ENCODE peak calls at places on chromosomes 6 and 20, in four cellular contexts. T is HCT116, B is WTC11, I is K562. N is an unnamed sample.

GRCh38 chr6:37242429-37243052 is 15.0 kb upstream of the TBC1D22B start:
- DNase-seq in T (peak), B (no peak), I (peak), N (peak)

GRCh38 chr20:11429168-11429567 is 488.5 kb upstream of the BTBD3 start:
- DNase-seq in T (no peak), B (no peak), I (no peak), N (no peak)

GRCh38 chr6:9896806-9897205 is 518.1 kb downstream of the TFAP2A start:
- DNase-seq in T (no peak), B (no peak), I (no peak), N (no peak)

GRCh38 chr6:7219310-7219709 is 93.7 kb downstream of the SSR1 start:
- DNase-seq in T (no peak), B (no peak), I (peak), N (no peak)

GRCh38 chr20:23606652-23607049 is 934 bp upstream of the CST9 start:
- DNase-seq in T (peak), B (peak), I (peak), N (peak)

GRCh38 chr6:138774370-138774769 is 801 bp downstream of the CCDC28A start:
- DNase-seq in T (no peak), B (no peak), I (no peak), N (no peak)

GRCh38 chr6:99241905-99242534 is 107.5 kb downstream of the FAXC start:
- DNase-seq in T (peak), B (peak), I (peak), N (peak)

GRCh38 chr20:47330933-47331708 is 25.4 kb downstream of the ZMYND8 start:
- DNase-seq in T (peak), B (no peak), I (peak), N (no peak)

GRCh38 chr20:59094576-59094975 is 52.0 kb upstream of the PRELID3B start:
- DNase-seq in T (no peak), B (peak), I (no peak), N (no peak)

GRCh38 chr20:36467076-36467999 is 74.0 kb upstream of the MYL9 start:
- DNase-seq in T (no peak), B (no peak), I (peak), N (no peak)

GRCh38 chr20:34637245-34638185 is 39.4 kb downstream of the PIGU start:
- DNase-seq in T (no peak), B (no peak), I (no peak), N (no peak)

GRCh38 chr20:24718696-24719095 is 230.4 kb upstream of the CST7 start:
- DNase-seq in T (no peak), B (no peak), I (no peak), N (no peak)

GRCh38 chr6:52877786-52878185 is 31.7 kb downstream of the GSTA3 start:
- DNase-seq in T (no peak), B (no peak), I (no peak), N (no peak)

GRCh38 chr6:142861711-142862110 is 83.3 kb downstream of the HIVEP2 start:
- DNase-seq in T (no peak), B (no peak), I (no peak), N (no peak)

GRCh38 chr20:35539756-35540212 is 2.1 kb upstream of the ERGIC3 start:
- DNase-seq in T (no peak), B (peak), I (peak), N (peak)

GRCh38 chr6:71886184-71887005 is at the start of gene RIMS1:
- DNase-seq in T (no peak), B (peak), I (no peak), N (peak)

GRCh38 chr20:29741594-29741893 is 1515.9 kb upstream of the DEFB115 start:
- DNase-seq in T (no peak), B (no peak), I (no peak), N (no peak)

GRCh38 chr20:17469631-17470030 is 61.5 kb downstream of the BFSP1 start:
- DNase-seq in T (no peak), B (no peak), I (no peak), N (no peak)

GRCh38 chr20:24388828-24389325 is 80.6 kb upstream of the SYNDIG1 start:
- DNase-seq in T (no peak), B (no peak), I (no peak), N (no peak)

GRCh38 chr6:57198926-57199636 is 23.0 kb downstream of the RAB23 start:
- DNase-seq in T (no peak), B (peak), I (no peak), N (no peak)

GRCh38 chr20:33474097-33474846 is 15.6 kb upstream of the CBFA2T2 start:
- DNase-seq in T (no peak), B (no peak), I (no peak), N (no peak)

GRCh38 chr6:43916924-43917877 is 147.2 kb downstream of the VEGFA start:
- DNase-seq in T (no peak), B (no peak), I (no peak), N (no peak)

GRCh38 chr20:32753731-32754130 is 8.5 kb upstream of the DNMT3B start:
- DNase-seq in T (no peak), B (no peak), I (no peak), N (no peak)

GRCh38 chr20:59493926-59494325 is 110.4 kb upstream of the PHACTR3 start:
- DNase-seq in T (no peak), B (no peak), I (no peak), N (no peak)

GRCh38 chr6:20827798-20828197 is 293.5 kb downstream of the CDKAL1 start:
- DNase-seq in T (no peak), B (no peak), I (no peak), N (no peak)

GRCh38 chr6:139514819-139515218 is 140.4 kb upstream of the CITED2 start:
- DNase-seq in T (no peak), B (no peak), I (no peak), N (no peak)

DNA sequence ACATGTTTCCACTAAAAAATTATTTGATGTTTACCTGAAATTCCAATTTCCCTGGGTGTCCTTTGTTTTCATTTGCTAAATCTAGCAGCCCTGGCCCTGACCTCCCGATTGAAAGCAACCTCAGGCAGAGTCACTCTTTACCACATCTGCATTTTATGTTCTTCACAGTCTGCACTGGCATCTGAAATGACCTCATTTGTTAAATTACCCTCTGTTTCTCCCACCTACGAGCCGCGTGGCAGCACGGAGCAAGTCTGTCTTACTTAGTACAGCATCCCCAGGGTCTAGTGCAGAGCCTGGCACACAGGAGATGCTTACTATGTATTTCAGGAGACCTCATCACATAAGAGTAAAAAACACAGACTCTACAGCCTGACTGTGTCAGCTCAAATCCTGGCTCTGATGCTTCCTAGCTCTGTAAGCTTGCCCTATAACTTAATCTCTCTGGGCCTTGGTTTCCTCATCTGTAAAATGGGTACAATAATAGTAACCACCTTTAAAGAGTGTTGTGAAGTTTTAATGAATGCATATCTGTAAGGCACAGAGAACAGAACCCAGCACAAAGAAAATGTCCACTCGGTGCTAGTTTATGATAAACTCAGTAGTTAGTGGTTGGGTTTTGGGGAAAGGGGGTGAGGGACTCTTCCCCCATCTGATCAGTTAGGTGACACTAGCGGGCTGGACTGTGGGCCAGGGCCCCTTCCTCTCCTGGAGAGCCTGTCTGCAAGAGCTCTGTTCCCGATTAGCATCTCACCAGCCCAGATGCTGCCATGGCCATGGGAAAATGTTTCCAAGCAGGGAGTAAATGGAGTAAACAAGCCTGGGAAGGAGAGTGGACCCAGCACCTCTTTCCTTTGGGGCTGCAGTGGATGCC is 88.2 kb downstream of the PREX1 start:
- DNase-seq in T (no peak), B (no peak), I (no peak), N (no peak)
- TF ChIP-seq SP1 in T (no peak), B (no peak), I (no peak), N (no peak)

GRCh38 chr20:53621482-53622246 is 28.0 kb upstream of the ZNF217 start:
- DNase-seq in T (peak), B (no peak), I (peak), N (peak)

GRCh38 chr20:53623127-53623453 is 29.5 kb upstream of the ZNF217 start:
- DNase-seq in T (no peak), B (no peak), I (no peak), N (no peak)

GRCh38 chr20:53626584-53626983 is 32.9 kb upstream of the ZNF217 start:
- DNase-seq in T (no peak), B (no peak), I (no peak), N (no peak)

GRCh38 chr20:53622247-53623114 is 28.8 kb upstream of the ZNF217 start:
- DNase-seq in T (no peak), B (no peak), I (peak), N (no peak)

DNA sequence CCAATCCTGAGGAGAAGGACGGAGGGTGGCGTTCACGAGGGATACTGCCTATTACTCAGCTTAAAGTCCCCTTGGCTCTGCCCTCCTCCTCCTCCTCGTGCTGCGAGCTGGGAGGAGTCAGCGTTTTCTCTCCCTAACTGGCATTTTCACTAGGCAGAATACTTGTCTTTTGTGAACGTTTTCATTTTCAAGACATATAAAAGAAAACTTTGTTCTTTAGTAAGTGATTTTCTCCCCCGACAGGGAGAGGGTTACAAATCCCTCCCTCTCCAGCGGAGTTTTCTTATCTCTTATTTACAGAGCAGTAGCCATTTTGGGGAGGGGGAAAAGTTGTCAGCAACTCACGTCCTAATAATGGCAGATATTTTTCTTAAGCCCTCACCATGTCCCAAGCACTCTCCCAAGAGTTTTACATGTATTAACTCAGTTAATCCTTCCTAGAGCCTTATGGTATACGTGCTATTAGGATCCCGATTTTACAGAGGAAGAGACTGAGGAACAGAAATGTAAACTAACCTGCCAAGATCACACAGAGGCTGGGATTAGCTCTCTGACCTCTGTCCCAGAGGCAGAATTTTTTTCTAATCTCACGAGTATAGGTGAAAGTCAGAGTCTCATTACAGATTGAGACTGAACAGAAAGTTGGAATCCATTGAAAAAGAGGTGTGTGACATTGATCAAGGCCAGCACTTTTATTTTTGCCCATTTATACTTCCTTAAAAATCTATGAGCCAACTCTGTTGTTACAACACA is 30.0 kb upstream of the ZNF217 start:
- DNase-seq in T (no peak), B (peak), I (peak), N (peak)
- TF ChIP-seq SP1 in T (no peak), B (no peak), I (no peak), N (no peak)

GRCh38 chr20:45433316-45433715 is 17.4 kb downstream of the PIGT start:
- DNase-seq in T (no peak), B (no peak), I (no peak), N (no peak)
- TF ChIP-seq SP1 in T (no peak), B (no peak), I (no peak), N (no peak)

GRCh38 chr20:63597651-63598478 is 23.8 kb upstream of the HELZ2 start:
- DNase-seq in T (no peak), B (no peak), I (no peak), N (no peak)
- TF ChIP-seq SP1 in T (no peak), B (no peak), I (no peak), N (no peak)

GRCh38 chr20:42027746-42028268 is 409.6 kb upstream of the CHD6 start:
- DNase-seq in T (no peak), B (no peak), I (no peak), N (no peak)
- TF ChIP-seq SP1 in T (no peak), B (no peak), I (no peak), N (no peak)

GRCh38 chr6:16694789-16695188 is 66.5 kb downstream of the ATXN1 start:
- DNase-seq in T (no peak), B (no peak), I (no peak), N (no peak)

GRCh38 chr6:16697437-16698162 is 63.7 kb downstream of the ATXN1 start:
- DNase-seq in T (no peak), B (no peak), I (no peak), N (no peak)

GRCh38 chr6:16698988-16699868 is 62.0 kb downstream of the ATXN1 start:
- DNase-seq in T (no peak), B (no peak), I (no peak), N (no peak)

GRCh38 chr6:16700202-16700997 is 60.9 kb downstream of the ATXN1 start:
- DNase-seq in T (no peak), B (peak), I (no peak), N (no peak)

GRCh38 chr6:16698163-16698533 is 63.1 kb downstream of the ATXN1 start:
- DNase-seq in T (no peak), B (no peak), I (no peak), N (no peak)
- TF ChIP-seq SP1 in T (no peak), B (no peak), I (no peak), N (no peak)

DNA sequence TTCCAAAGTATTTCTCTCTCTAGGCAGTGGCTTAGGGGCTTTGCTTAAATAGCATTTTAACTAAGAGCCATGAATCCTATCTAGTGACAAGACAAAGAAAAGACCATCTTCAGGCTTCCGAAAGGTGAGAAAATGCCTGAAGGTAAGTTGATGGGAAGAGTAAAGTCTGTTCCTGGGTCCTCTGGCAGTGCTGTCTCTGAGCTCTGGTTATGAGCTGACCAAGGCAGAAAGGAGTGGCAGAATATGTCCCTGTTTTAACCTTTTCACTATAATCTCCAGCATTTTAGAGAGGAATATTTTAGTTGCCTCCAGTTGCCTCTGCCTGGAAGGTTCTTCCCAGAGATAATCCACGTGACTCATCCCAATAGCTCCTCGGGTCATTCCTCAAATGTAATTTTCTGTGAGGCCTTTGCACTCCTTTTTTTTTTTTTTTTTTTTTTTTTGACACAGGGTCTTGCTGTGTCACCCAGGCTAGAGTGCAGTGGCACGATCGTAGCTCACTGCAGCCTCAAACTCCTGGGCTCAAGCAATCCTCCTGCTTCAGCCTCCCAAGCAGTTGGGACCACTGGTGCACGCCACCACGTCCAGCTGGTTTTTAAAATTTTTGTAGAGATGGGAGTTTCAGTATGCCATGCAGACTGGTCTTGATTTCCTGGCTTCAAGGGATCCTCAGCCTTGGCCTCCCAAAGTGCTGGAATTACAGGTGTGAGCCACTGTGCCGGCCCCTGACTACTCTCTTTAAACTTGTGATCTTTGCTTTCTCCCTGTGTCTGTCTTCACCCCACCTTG is 3.7 kb upstream of the ARMH2 start:
- DNase-seq in T (no peak), B (no peak), I (no peak), N (no peak)
- TF ChIP-seq SP1 in T (no peak), B (no peak), I (no peak), N (no peak)

DNA sequence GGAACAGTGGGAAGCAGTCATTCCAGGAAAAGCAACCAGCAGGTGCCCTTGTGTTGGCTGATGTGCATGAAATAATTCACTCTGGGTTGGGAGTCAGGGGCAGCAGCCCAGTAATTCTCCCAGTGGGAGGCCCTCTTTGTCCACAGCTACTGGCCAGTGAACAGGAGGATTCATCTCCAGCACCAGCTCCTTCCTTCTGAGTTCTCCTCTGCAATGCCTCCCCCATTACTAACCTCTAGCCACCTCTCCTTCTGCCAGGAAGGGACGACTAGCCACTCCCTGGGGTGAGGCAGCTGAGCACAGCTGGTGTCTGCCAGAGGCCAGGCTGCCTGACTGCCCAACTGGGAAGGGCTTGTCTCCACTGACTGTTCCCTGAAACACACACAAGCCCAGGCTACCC is 12.5 kb upstream of the R3HDML start:
- DNase-seq in T (no peak), B (no peak), I (no peak), N (no peak)
- TF ChIP-seq SP1 in T (no peak), B (no peak), I (no peak), N (no peak)